ENCODE peak calls at places on chromosomes 5 and 9, in five cellular contexts. D is OCI-LY7, J is foreskin fibroblast, T is HFF-Myc, R is AG10803. P is an unnamed sample.

GRCh38 chr9:129880654-129881546 is 45.6 kb downstream of the USP20 start:
- DNase-seq in D (no peak), J (no peak), T (no peak), R (no peak), P (no peak)

GRCh38 chr9:97873877-97874276 is 20.9 kb downstream of the FOXE1 start:
- DNase-seq in D (no peak), J (no peak), T (no peak), R (no peak), P (no peak)

GRCh38 chr5:76111510-76112174 is 28.5 kb downstream of the SV2C start:
- DNase-seq in D (no peak), J (no peak), T (no peak), R (no peak), P (no peak)

GRCh38 chr5:43110606-43111170 is 10.0 kb upstream of the ZNF131 start:
- DNase-seq in D (peak; percentile 41), J (no peak), T (no peak), R (no peak), P (no peak)

GRCh38 chr5:178790371-178790770 is 59.9 kb upstream of the ZNF354A start:
- DNase-seq in D (no peak), J (no peak), T (no peak), R (no peak), P (no peak)

GRCh38 chr9:22237497-22238363 is 208.9 kb upstream of the DMRTA1 start:
- DNase-seq in D (no peak), J (peak; percentile 74), T (peak; percentile 69), R (peak; percentile 73), P (no peak)

GRCh38 chr5:78747703-78748359 is 99.3 kb upstream of the LHFPL2 start:
- DNase-seq in D (no peak), J (peak; percentile 66), T (no peak), R (peak; percentile 89), P (peak; percentile 61)

GRCh38 chr5:29208026-29208425 is 1985.5 kb upstream of the CDH6 start:
- DNase-seq in D (no peak), J (no peak), T (no peak), R (no peak), P (no peak)

GRCh38 chr5:55533806-55534435 is 843 bp downstream of the PLPP1 start:
- DNase-seq in D (peak; percentile 41), J (no peak), T (peak; percentile 12), R (peak; percentile 33), P (no peak)

GRCh38 chr9:8560560-8561525 is 761.3 kb upstream of the DMAC1 start:
- DNase-seq in D (no peak), J (no peak), T (no peak), R (no peak), P (no peak)

GRCh38 chr5:143166661-143167420 is 236.6 kb downstream of the NR3C1 start:
- DNase-seq in D (no peak), J (no peak), T (no peak), R (no peak), P (no peak)

GRCh38 chr5:386432-387341 is 56.3 kb upstream of the EXOC3 start:
- DNase-seq in D (no peak), J (no peak), T (no peak), R (no peak), P (no peak)

GRCh38 chr5:173451031-173451430 is 122.8 kb upstream of the STC2 start:
- DNase-seq in D (peak; percentile 37), J (no peak), T (no peak), R (no peak), P (no peak)

GRCh38 chr9:124040186-124040920 is 28.8 kb downstream of the LHX2 start:
- DNase-seq in D (no peak), J (peak; percentile 32), T (no peak), R (peak; percentile 28), P (peak; percentile 44)

GRCh38 chr5:123879071-123879470 is 367.1 kb downstream of the CSNK1G3 start:
- DNase-seq in D (no peak), J (no peak), T (no peak), R (no peak), P (no peak)

GRCh38 chr5:14296533-14297331 is 153.6 kb downstream of the TRIO start:
- DNase-seq in D (no peak), J (no peak), T (no peak), R (peak; percentile 31), P (no peak)

GRCh38 chr9:33381231-33381791 is 21.1 kb downstream of the AQP7 start:
- DNase-seq in D (no peak), J (no peak), T (no peak), R (no peak), P (no peak)

GRCh38 chr5:151037561-151038291 is 17.3 kb downstream of the GPX3 start:
- DNase-seq in D (no peak), J (peak; percentile 72), T (no peak), R (peak; percentile 80), P (no peak)

GRCh38 chr5:89260254-89260653 is 377.3 kb upstream of the MEF2C start:
- DNase-seq in D (no peak), J (no peak), T (no peak), R (no peak), P (no peak)

GRCh38 chr5:172885594-172886340 is 51.7 kb downstream of the ERGIC1 start:
- DNase-seq in D (no peak), J (no peak), T (no peak), R (no peak), P (no peak)

GRCh38 chr5:161406880-161407279 is 139.6 kb downstream of the GABRB2 start:
- DNase-seq in D (no peak), J (no peak), T (no peak), R (no peak), P (no peak)

GRCh38 chr5:10591159-10591558 is 27.3 kb downstream of the ANKRD33B start:
- DNase-seq in D (no peak), J (no peak), T (no peak), R (no peak), P (no peak)

GRCh38 chr5:131198625-131199024 is 27.9 kb downstream of the LYRM7 start:
- DNase-seq in D (no peak), J (no peak), T (peak; percentile 41), R (peak; percentile 25), P (no peak)

GRCh38 chr5:64789457-64789856 is 20.7 kb downstream of the CWC27 start:
- DNase-seq in D (no peak), J (peak; percentile 53), T (no peak), R (peak; percentile 50), P (no peak)

GRCh38 chr5:75351058-75351926 is 14.3 kb downstream of the HMGCR start:
- DNase-seq in D (no peak), J (no peak), T (no peak), R (no peak), P (no peak)

GRCh38 chr5:55821731-55822512 is 29.2 kb upstream of the IL31RA start:
- DNase-seq in D (no peak), J (no peak), T (no peak), R (no peak), P (no peak)

GRCh38 chr5:132100672-132101261 is 27.2 kb downstream of the CSF2 start:
- DNase-seq in D (peak; percentile 50), J (no peak), T (no peak), R (no peak), P (no peak)

GRCh38 chr5:167639213-167639612 is 652.2 kb upstream of the WWC1 start:
- DNase-seq in D (no peak), J (peak; percentile 46), T (no peak), R (peak; percentile 72), P (no peak)

GRCh38 chr5:167642779-167643517 is 648.5 kb upstream of the WWC1 start:
- DNase-seq in D (no peak), J (peak; percentile 88), T (peak; percentile 80), R (peak; percentile 98), P (peak; percentile 98)

GRCh38 chr5:167643616-167644015 is 647.8 kb upstream of the WWC1 start:
- DNase-seq in D (no peak), J (no peak), T (no peak), R (peak; percentile 89), P (no peak)

GRCh38 chr5:167644619-167645018 is 646.8 kb upstream of the WWC1 start:
- DNase-seq in D (no peak), J (no peak), T (no peak), R (peak; percentile 56), P (no peak)

GRCh38 chr5:167639761-167640160 is 651.7 kb upstream of the WWC1 start:
- DNase-seq in D (no peak), J (peak; percentile 40), T (no peak), R (peak; percentile 54), P (no peak)
- H3K4me3 ChIP-seq in D (no peak overlapping the region), J (no peak overlapping the region), T (no peak overlapping the region), R (no peak overlapping the region), P (no peak overlapping the region)

GRCh38 chr5:157222506-157223230 is 42.0 kb downstream of the ITK start:
- DNase-seq in D (no peak), J (no peak), T (no peak), R (peak; percentile 83), P (peak; percentile 64)
- H3K4me3 ChIP-seq in D (no peak overlapping the region), J (no peak overlapping the region), T (no peak overlapping the region), R (no peak overlapping the region), P (no peak overlapping the region)

DNA sequence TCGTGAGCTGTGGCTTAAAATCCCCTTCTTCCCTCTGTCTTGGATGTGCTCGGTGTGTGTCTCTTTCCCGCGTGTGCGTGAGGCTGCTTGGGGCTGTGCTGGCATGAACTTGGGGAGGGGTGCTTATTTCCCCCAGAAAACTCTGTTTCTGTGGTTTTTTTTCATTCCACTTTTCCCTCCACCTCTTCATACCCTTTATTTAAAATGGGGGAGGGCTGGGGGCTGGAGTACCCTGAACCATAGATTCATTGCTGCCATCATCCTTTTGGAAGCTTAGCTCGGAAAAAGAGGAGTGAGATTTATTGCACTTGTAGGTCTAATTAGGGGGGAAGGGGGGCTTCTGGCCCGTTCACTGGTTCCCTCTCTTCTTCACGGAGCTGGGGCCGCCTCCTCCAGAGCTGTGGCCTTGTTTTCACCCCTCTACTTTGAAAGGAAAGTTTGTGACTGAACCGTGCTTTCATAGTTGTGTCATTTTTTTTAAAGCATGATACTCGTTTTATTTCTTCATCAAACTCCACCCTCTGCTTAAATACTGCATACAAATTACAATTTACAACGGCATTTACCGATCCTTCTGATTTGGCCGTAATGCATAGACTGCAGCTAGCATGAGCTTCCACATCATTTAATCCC is 2.8 kb downstream of the NR2F1 start:
- DNase-seq in D (no peak), J (no peak), T (no peak), R (no peak), P (no peak)
- H3K4me3 ChIP-seq in D (no peak overlapping the region), J (peak overlapping the region; percentile 80), T (peak overlapping the region; percentile 67), R (peak overlapping the region; percentile 85), P (peak overlapping the region; percentile 68)

DNA sequence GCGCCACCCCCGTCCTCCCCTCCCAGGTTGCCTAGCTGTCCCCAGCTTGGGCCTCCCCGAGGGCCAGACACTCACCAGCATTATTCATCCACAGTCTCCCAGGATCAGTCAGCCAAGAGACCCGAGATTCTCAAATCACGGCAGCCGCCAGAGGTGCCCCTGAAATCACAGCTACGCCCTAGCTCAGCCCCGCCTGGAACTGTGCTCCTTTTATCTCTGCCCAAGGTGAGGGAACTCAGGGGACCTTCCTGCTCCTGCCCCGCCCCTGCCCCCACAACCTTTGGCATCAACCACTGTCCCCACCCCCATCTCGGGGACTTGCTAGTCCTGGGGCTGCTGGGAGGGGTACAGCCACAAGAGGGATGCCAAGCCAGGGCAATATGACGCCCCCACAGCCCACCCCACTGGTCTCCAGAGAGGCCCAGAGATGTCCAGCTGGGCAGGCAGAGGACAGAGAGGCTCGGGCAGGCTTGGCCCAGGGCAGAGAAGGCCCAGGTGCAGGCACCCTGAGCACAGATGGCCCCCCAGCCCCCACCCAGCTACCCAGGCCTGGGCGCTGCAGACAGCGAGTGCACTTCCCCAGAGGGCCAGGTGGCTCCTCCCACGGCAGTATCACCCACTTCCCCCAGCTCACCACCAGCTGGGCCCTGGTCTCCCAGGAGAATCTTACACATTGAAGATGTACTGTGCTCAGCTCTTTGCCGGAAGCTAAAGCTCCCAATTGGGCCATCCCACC is at the start of gene FUT7:
- DNase-seq in D (peak; percentile 51), J (no peak), T (no peak), R (no peak), P (no peak)
- H3K4me3 ChIP-seq in D (no peak within 1 kb of the TSS), J (no peak within 1 kb of the TSS), T (no peak within 1 kb of the TSS), R (no peak within 1 kb of the TSS), P (no peak within 1 kb of the TSS)

P was measured in AG09309.